ENCODE peak calls at places on chromosomes 1 and 21, in five cellular contexts. One of them, this sample, is unnamed.

GRCh38 chr1:179881642-179882252 is 338 bp upstream of the TOR1AIP1 start:
- DNase-seq in suprapubic skin: peak; percentile 91
- DNase-seq in breast epithelium: peak; percentile 92
- DNase-seq in tibial nerve: peak; percentile 86
- DNase-seq in prostate gland: peak; percentile 90
- DNase-seq in this sample: peak; percentile 87

GRCh38 chr1:33094971-33095604 is 14.1 kb downstream of the AZIN2 start:
- DNase-seq in tibial nerve: peak; percentile 85
- DNase-seq in breast epithelium: peak; percentile 55
- DNase-seq in prostate gland: peak; percentile 52
- DNase-seq in suprapubic skin: no peak
- DNase-seq in this sample: no peak

GRCh38 chr1:29732438-29732837 is 496.1 kb downstream of the PTPRU start:
- DNase-seq in tibial nerve: no peak
- DNase-seq in prostate gland: no peak
- DNase-seq in breast epithelium: no peak
- DNase-seq in suprapubic skin: no peak
- DNase-seq in this sample: no peak

GRCh38 chr1:204410764-204411450 is 710 bp downstream of the PPP1R15B start:
- DNase-seq in breast epithelium: peak; percentile 48
- DNase-seq in tibial nerve: peak; percentile 35
- DNase-seq in prostate gland: peak; percentile 43
- DNase-seq in suprapubic skin: peak; percentile 88
- DNase-seq in this sample: no peak

GRCh38 chr1:50300303-50300702 is 122.9 kb downstream of the DMRTA2 start:
- DNase-seq in suprapubic skin: no peak
- DNase-seq in breast epithelium: no peak
- DNase-seq in tibial nerve: no peak
- DNase-seq in prostate gland: no peak
- DNase-seq in this sample: no peak

GRCh38 chr1:81802601-81803422 is 2.1 kb downstream of the ADGRL2 start:
- DNase-seq in tibial nerve: peak; percentile 51
- DNase-seq in breast epithelium: peak; percentile 54
- DNase-seq in suprapubic skin: peak; percentile 84
- DNase-seq in prostate gland: peak; percentile 74
- DNase-seq in this sample: peak; percentile 89

GRCh38 chr1:84366786-84367185 is 31.5 kb upstream of the DNASE2B start:
- DNase-seq in breast epithelium: no peak
- DNase-seq in tibial nerve: no peak
- DNase-seq in suprapubic skin: no peak
- DNase-seq in prostate gland: no peak
- DNase-seq in this sample: no peak

GRCh38 chr1:230317823-230318819 is 108.0 kb downstream of the PGBD5 start:
- DNase-seq in suprapubic skin: no peak
- DNase-seq in breast epithelium: no peak
- DNase-seq in prostate gland: no peak
- DNase-seq in tibial nerve: no peak
- DNase-seq in this sample: peak; percentile 83

GRCh38 chr1:161021168-161021958 is 411 bp upstream of the F11R start:
- DNase-seq in suprapubic skin: peak; percentile 92
- DNase-seq in breast epithelium: peak; percentile 99
- DNase-seq in tibial nerve: peak; percentile 43
- DNase-seq in prostate gland: peak; percentile 99
- DNase-seq in this sample: peak; percentile 98

GRCh38 chr1:37094302-37094701 is 60.0 kb upstream of the GRIK3 start:
- DNase-seq in breast epithelium: no peak
- DNase-seq in tibial nerve: no peak
- DNase-seq in prostate gland: no peak
- DNase-seq in suprapubic skin: no peak
- DNase-seq in this sample: no peak

GRCh38 chr1:175521265-175522040 is 221.9 kb downstream of the TNR start:
- DNase-seq in prostate gland: no peak
- DNase-seq in breast epithelium: peak; percentile 24
- DNase-seq in tibial nerve: no peak
- DNase-seq in suprapubic skin: no peak
- DNase-seq in this sample: peak; percentile 47

GRCh38 chr1:74005533-74005932 is 192.4 kb downstream of the LRRIQ3 start:
- DNase-seq in tibial nerve: no peak
- DNase-seq in suprapubic skin: no peak
- DNase-seq in breast epithelium: no peak
- DNase-seq in prostate gland: no peak
- DNase-seq in this sample: no peak

GRCh38 chr21:38654580-38654979 is 151.1 kb upstream of the ETS2 start:
- DNase-seq in prostate gland: no peak
- DNase-seq in suprapubic skin: no peak
- DNase-seq in breast epithelium: no peak
- DNase-seq in tibial nerve: no peak
- DNase-seq in this sample: no peak

GRCh38 chr21:45989355-45990048 is 7.9 kb downstream of the COL6A1 start:
- DNase-seq in suprapubic skin: peak; percentile 71
- DNase-seq in tibial nerve: no peak
- DNase-seq in prostate gland: no peak
- DNase-seq in breast epithelium: no peak
- DNase-seq in this sample: peak; percentile 13

GRCh38 chr1:203626910-203627246 is 246 bp downstream of the ATP2B4 start:
- DNase-seq in suprapubic skin: no peak
- DNase-seq in prostate gland: no peak
- DNase-seq in breast epithelium: no peak
- DNase-seq in tibial nerve: no peak
- DNase-seq in this sample: no peak

GRCh38 chr1:171984850-171985485 is 143.7 kb downstream of the DNM3 start:
- DNase-seq in suprapubic skin: no peak
- DNase-seq in tibial nerve: no peak
- DNase-seq in prostate gland: no peak
- DNase-seq in breast epithelium: no peak
- DNase-seq in this sample: no peak

GRCh38 chr1:11944358-11944981 is 10.0 kb downstream of the PLOD1 start:
- DNase-seq in prostate gland: peak; percentile 64
- DNase-seq in suprapubic skin: no peak
- DNase-seq in breast epithelium: no peak
- DNase-seq in tibial nerve: no peak
- DNase-seq in this sample: no peak

GRCh38 chr1:54011316-54012007 is 6.5 kb downstream of the LDLRAD1 start:
- DNase-seq in breast epithelium: no peak
- DNase-seq in tibial nerve: no peak
- DNase-seq in suprapubic skin: no peak
- DNase-seq in prostate gland: no peak
- DNase-seq in this sample: no peak

GRCh38 chr1:153649867-153650235 is 8.7 kb upstream of the SNAPIN start:
- DNase-seq in tibial nerve: no peak
- DNase-seq in breast epithelium: peak; percentile 89
- DNase-seq in prostate gland: peak; percentile 89
- DNase-seq in suprapubic skin: peak; percentile 65
- DNase-seq in this sample: peak; percentile 93

GRCh38 chr1:204844326-204844725 is 26.3 kb upstream of the NFASC start:
- DNase-seq in prostate gland: no peak
- DNase-seq in breast epithelium: no peak
- DNase-seq in tibial nerve: no peak
- DNase-seq in suprapubic skin: no peak
- DNase-seq in this sample: no peak

GRCh38 chr1:150056407-150056806 is 11.2 kb upstream of the VPS45 start:
- DNase-seq in suprapubic skin: no peak
- DNase-seq in tibial nerve: no peak
- DNase-seq in breast epithelium: no peak
- DNase-seq in prostate gland: no peak
- DNase-seq in this sample: no peak

GRCh38 chr1:84780000-84780716 is 89.9 kb upstream of the SSX2IP start:
- DNase-seq in tibial nerve: no peak
- DNase-seq in breast epithelium: peak; percentile 78
- DNase-seq in prostate gland: peak; percentile 64
- DNase-seq in suprapubic skin: no peak
- DNase-seq in this sample: no peak

GRCh38 chr1:211632117-211632807 is 43.2 kb downstream of the NEK2 start:
- DNase-seq in breast epithelium: peak; percentile 28
- DNase-seq in tibial nerve: no peak
- DNase-seq in suprapubic skin: no peak
- DNase-seq in prostate gland: peak; percentile 62
- DNase-seq in this sample: no peak

GRCh38 chr1:115642168-115643072 is 650 bp downstream of the VANGL1 start:
- DNase-seq in tibial nerve: no peak
- DNase-seq in breast epithelium: no peak
- DNase-seq in prostate gland: peak; percentile 57
- DNase-seq in suprapubic skin: no peak
- DNase-seq in this sample: peak; percentile 65

GRCh38 chr1:172003766-172004530 is 162.7 kb downstream of the DNM3 start:
- DNase-seq in prostate gland: no peak
- DNase-seq in tibial nerve: no peak
- DNase-seq in suprapubic skin: no peak
- DNase-seq in breast epithelium: no peak
- DNase-seq in this sample: no peak

GRCh38 chr1:166905930-166906329 is 29.9 kb upstream of the TADA1 start:
- DNase-seq in prostate gland: no peak
- DNase-seq in suprapubic skin: no peak
- DNase-seq in breast epithelium: no peak
- DNase-seq in tibial nerve: no peak
- DNase-seq in this sample: no peak

GRCh38 chr1:48697066-48697707 is 79.5 kb downstream of the BEND5 start:
- DNase-seq in suprapubic skin: no peak
- DNase-seq in prostate gland: peak; percentile 37
- DNase-seq in tibial nerve: peak; percentile 70
- DNase-seq in breast epithelium: peak; percentile 50
- DNase-seq in this sample: peak; percentile 77

DNA sequence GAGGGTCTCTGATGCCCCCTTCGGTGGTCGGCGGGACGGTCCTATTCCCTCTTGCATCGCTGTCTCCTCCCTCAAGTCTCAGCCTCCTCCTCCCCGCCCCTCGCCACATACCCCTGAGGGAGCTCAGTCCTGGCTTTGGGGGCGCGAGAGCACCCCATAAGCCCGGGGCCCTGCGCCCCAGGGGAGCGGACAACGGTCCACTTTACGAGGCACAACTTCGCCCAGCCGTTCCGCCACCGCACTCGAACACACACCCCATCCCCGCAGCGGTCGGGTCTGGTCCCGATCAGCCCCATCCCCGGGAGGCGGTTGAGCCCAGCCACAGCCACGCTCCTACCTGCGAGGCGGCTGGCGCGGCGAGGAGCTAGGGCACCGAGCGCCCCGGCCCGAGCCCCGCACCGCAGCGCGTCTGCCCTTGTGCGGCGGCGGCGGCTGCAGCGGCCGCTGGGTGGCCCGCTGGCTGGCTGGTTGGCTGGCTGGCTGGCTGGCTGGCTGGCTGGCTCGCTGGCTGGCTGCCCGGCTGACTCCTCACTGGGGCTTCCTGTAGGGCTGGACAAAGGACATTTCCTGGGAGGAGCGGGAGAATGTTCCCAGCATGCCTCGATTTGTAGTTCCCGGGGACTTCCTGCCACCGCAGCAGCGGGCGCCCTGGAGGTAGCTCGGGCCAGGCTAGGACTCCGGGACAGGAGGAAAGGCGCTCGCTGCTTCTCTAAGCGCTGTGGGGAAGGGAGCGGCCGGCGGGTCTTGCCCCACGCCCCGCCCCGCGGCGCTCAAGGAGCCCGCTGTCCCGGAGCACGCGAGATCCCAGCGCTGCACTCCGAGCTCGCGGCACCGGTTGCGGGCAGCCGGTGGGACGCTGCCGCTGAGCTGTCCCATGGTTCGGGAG is at the start of gene ZNF697:
- DNase-seq in breast epithelium: peak; percentile 95
- DNase-seq in prostate gland: peak; percentile 98
- DNase-seq in suprapubic skin: peak; percentile 98
- DNase-seq in tibial nerve: peak; percentile 95
- DNase-seq in this sample: peak; percentile 100
- TF ChIP-seq POLR2A in breast epithelium: no peak
- TF ChIP-seq POLR2A in prostate gland: peak; percentile 66
- TF ChIP-seq POLR2A in suprapubic skin: peak; percentile 41
- TF ChIP-seq POLR2A in tibial nerve: peak; percentile 74
- TF ChIP-seq POLR2A in this sample: peak; percentile 97

GRCh38 chr21:26165331-26165730 is 5.2 kb downstream of the APP start:
- DNase-seq in prostate gland: no peak
- DNase-seq in breast epithelium: no peak
- DNase-seq in suprapubic skin: no peak
- DNase-seq in tibial nerve: no peak
- DNase-seq in this sample: no peak
- H3K4me1 ChIP-seq in prostate gland: peaks cover 15% of the 10 kb centered on the region
- H3K4me1 ChIP-seq in breast epithelium: no peaks in the 10 kb centered on the region
- H3K4me1 ChIP-seq in suprapubic skin: peaks cover 39% of the 10 kb centered on the region
- H3K4me1 ChIP-seq in tibial nerve: peaks cover 20% of the 10 kb centered on the region
- H3K4me1 ChIP-seq in this sample: peaks cover 33% of the 10 kb centered on the region

DNA sequence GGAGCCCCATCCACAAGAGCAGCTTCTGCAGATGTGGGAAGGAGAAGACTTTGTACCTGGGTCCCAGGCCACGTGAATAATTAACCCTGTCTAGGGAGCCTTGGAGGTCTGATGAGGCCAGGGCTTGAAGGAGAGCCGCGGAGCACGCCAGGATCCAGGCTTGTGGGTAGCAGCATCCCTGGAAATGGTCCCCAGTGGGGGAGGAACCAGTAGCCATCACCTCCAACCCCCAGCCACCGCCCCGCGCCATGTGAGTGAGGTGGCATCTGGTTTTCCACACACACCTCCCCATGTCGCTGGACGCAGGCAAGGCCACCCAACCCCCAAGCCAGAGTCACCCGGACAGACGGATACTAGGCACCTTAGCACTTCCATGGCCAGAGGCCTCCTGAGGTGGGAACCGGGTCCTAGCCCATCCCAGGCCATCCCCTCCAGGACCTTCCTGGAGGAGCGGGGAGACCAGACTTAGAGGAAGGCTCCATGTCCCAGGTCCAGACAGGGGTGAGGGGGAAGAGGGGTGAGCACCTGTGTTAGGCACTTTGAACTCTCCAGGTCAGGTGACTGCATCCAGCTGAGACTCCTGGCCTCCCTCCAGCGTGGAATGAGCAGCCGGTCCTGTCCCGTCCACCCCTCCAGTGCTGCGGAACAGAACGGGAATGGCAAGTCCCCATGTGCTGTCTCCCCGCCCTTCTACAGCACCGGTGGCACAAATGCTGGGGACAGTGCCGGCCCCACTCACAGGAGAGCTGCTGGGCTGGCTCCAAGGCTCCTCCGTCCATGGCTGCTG is 53.2 kb downstream of the RIPK4 start:
- DNase-seq in tibial nerve: no peak
- DNase-seq in breast epithelium: no peak
- DNase-seq in prostate gland: no peak
- DNase-seq in suprapubic skin: no peak
- DNase-seq in this sample: no peak
- H3K27me3 ChIP-seq in tibial nerve: no peaks in the 10 kb centered on the region
- H3K27me3 ChIP-seq in breast epithelium: no peaks in the 10 kb centered on the region
- H3K27me3 ChIP-seq in prostate gland: no peaks in the 10 kb centered on the region
- H3K27me3 ChIP-seq in suprapubic skin: peaks cover 49% of the 10 kb centered on the region
- H3K27me3 ChIP-seq in this sample: no peaks in the 10 kb centered on the region

DNA sequence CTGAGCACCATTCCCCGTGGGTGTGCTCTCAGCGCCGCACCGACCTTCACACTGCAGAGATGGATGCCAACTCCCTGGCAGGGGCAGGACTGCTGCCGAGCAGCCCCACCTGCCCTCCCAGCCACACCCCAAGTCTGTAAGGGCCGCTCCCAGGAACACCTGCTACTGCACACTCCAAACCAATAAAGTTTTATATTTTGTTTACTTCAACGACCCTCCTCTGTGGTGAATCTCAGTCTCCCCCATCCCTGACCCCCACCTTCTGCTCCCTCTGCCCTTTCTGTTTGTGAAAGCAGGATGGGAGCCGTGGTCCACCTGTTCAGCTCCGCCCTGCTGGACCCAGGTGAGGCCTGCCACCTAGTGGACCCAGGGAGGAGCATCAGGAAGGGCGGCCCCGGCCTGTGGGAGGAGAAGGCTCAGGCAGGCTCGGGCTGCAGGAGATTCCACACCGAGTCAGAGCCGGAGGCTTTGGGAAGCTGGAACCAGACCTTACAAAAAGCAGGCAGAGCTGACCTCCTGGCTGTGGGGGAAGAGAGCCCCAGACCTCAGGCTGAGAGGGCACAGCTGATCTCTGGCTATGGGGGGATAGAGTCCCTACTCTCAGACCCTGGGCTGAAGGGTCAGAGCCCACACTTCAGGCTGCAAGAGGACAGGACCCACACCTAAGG is 982 bp upstream of the TMEM82 start:
- DNase-seq in prostate gland: peak; percentile 80
- DNase-seq in tibial nerve: peak; percentile 51
- DNase-seq in suprapubic skin: no peak
- DNase-seq in breast epithelium: peak; percentile 79
- DNase-seq in this sample: peak; percentile 87
- TF ChIP-seq POLR2A in prostate gland: no peak
- TF ChIP-seq POLR2A in tibial nerve: no peak
- TF ChIP-seq POLR2A in suprapubic skin: no peak
- TF ChIP-seq POLR2A in breast epithelium: no peak
- TF ChIP-seq POLR2A in this sample: no peak